ENCODE peak calls at places on chromosomes 4 and X, in nine cellular contexts. W, I, X, R, E, D, J, G and Z are unnamed samples.

GRCh38 chr4:126451237-126451885 is 1136.6 kb downstream of the FAT4 start:
- DNase-seq in D (no peak), X (no peak), G (no peak), E (no peak), I (peak), J (no peak), R (no peak), W (no peak), Z (peak)

GRCh38 chrX:72430405-72430968 is 124.8 kb upstream of the CITED1 start:
- DNase-seq in G (no peak), D (no peak), I (no peak), R (no peak), E (peak), W (no peak), X (no peak), J (no peak), Z (no peak)

GRCh38 chr4:86497980-86498379 is 96.1 kb upstream of the PTPN13 start:
- DNase-seq in G (no peak), I (no peak), R (peak), E (no peak), J (peak), D (no peak), W (no peak), X (no peak), Z (no peak)

GRCh38 chr4:39255916-39256315 is 73.6 kb downstream of the WDR19 start:
- DNase-seq in W (no peak), E (no peak), D (no peak), I (no peak), G (no peak), X (no peak), J (no peak), R (no peak), Z (no peak)

GRCh38 chrX:130091976-130092522 is 18.2 kb downstream of the ELF4 start:
- DNase-seq in W (no peak), I (no peak), R (no peak), E (no peak), J (no peak), X (no peak), D (no peak), G (no peak), Z (no peak)

GRCh38 chrX:9310596-9310995 is 154.3 kb upstream of the TBL1X start:
- DNase-seq in I (peak), J (no peak), W (no peak), X (no peak), G (no peak), E (no peak), R (no peak), D (no peak), Z (no peak)

GRCh38 chr4:173092003-173092402 is 76.6 kb upstream of the GALNT7 start:
- DNase-seq in J (no peak), E (no peak), W (no peak), D (no peak), X (no peak), I (no peak), R (no peak), G (no peak), Z (no peak)

GRCh38 chrX:46561931-46562721 is 11.4 kb upstream of the CHST7 start:
- DNase-seq in W (no peak), E (no peak), D (no peak), R (peak), G (no peak), I (no peak), J (no peak), X (no peak), Z (no peak)

GRCh38 chr4:88527787-88528186 is 4.2 kb upstream of the PYURF start:
- DNase-seq in G (no peak), I (no peak), E (no peak), R (no peak), W (no peak), J (no peak), X (no peak), D (no peak), Z (no peak)

GRCh38 chrX:150482537-150483217 is 85.7 kb upstream of the MTM1 start:
- DNase-seq in G (no peak), W (no peak), J (no peak), E (peak), I (peak), D (no peak), X (no peak), R (no peak), Z (peak)

GRCh38 chrX:74514384-74514783 is 93.1 kb downstream of the SLC16A2 start:
- DNase-seq in J (no peak), D (peak), W (no peak), R (no peak), E (no peak), I (no peak), G (no peak), X (no peak), Z (no peak)

GRCh38 chr4:151604238-151604637 is 156.6 kb downstream of the GATB start:
- DNase-seq in X (no peak), G (peak), W (peak), I (peak), R (no peak), D (no peak), E (no peak), J (no peak), Z (peak)

GRCh38 chr4:94559351-94559806 is 107.6 kb downstream of the PDLIM5 start:
- DNase-seq in R (no peak), J (no peak), G (no peak), W (no peak), X (no peak), D (no peak), I (peak), E (peak), Z (peak)

GRCh38 chr4:94562285-94562684 is 110.5 kb downstream of the PDLIM5 start:
- DNase-seq in R (no peak), X (no peak), I (no peak), J (no peak), G (no peak), D (no peak), E (no peak), W (no peak), Z (no peak)

GRCh38 chr4:94564252-94564651 is 112.5 kb downstream of the PDLIM5 start:
- DNase-seq in I (no peak), R (no peak), G (no peak), W (no peak), D (no peak), X (no peak), J (no peak), E (no peak), Z (no peak)

GRCh38 chr4:94558392-94558920 is 106.7 kb downstream of the PDLIM5 start:
- DNase-seq in R (no peak), E (no peak), I (peak), W (no peak), J (no peak), D (no peak), G (no peak), X (no peak), Z (peak)

DNA sequence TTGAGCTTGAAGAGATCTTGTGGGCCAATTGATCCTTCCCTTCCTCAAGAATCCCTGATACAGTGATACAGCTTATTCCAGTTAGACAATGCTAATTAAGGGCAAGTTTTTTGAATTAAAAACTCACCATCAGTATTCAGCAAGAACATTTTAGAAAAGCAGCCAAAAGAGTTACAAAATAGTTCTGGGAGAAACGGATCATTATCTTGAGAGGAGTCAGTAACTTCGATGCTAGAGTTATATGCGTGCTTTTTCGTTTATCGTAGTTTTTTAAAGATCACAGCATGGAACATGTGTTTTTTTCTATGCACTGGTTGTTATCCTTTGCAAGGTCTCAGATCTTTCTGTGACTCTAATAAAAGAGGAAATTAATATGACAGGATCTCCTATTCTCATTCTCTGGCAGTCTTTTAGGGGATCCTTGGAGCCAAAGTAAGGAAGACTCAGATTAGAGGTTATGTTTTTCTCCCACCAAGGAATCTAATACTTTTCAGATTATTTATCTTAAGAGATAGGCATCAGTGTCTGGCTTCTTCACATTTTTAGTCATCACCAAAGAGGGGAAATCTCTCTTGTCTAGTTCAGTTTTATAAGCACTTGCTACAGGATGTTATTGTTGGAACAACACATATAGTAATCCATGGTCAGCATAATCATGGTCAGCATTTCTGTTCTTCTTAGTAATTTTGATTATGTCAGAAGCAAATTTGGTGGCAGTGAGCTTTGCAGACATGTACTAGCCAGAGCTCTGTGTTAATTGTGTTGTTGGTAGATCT is 109.7 kb downstream of the PDLIM5 start:
- DNase-seq in J (no peak), W (no peak), R (no peak), E (peak), X (no peak), I (peak), D (no peak), G (no peak), Z (no peak)
- H3K4me3 ChIP-seq in J (no peak), W (no peak), R (no peak), E (no peak), X (no peak), I (no peak), D (peak), G (no peak), Z (no peak)

DNA sequence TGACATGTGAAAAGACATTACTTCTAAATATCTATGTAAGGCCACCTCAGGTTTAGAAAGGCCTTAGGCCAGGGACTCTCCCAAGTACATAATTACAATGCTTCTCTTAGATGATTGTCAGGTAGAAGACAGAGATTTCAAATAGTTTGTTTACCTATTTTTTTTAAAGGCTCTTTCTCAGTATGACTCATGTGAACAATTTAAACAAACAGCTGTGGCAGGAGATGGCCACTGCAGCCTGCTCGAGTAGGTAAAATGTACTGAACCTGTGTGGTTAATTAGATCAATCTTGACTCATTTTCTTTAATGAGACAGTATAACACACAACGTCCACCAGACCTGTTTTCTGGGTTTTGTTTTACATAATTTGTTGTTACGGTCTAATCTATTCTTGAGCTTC is 50.2 kb downstream of the LEF1 start:
- DNase-seq in X (no peak), E (peak), J (no peak), D (no peak), I (no peak), W (no peak), R (no peak), G (no peak), Z (peak)
- TF ChIP-seq CTCF in X (no peak), E (no peak), J (no peak), D (no peak), I (no peak), W (no peak), R (no peak), G (no peak), Z (no peak)

GRCh38 chr4:137530176-137530575 is 2.1 kb downstream of the PCDH18 start:
- DNase-seq in J (no peak), D (no peak), E (no peak), R (no peak), W (no peak), G (no peak), I (peak), X (no peak), Z (no peak)
- H3K4me3 ChIP-seq in J (peak), D (peak), E (no peak), R (peak), W (peak), G (peak), I (peak), X (peak), Z (no peak)

DNA sequence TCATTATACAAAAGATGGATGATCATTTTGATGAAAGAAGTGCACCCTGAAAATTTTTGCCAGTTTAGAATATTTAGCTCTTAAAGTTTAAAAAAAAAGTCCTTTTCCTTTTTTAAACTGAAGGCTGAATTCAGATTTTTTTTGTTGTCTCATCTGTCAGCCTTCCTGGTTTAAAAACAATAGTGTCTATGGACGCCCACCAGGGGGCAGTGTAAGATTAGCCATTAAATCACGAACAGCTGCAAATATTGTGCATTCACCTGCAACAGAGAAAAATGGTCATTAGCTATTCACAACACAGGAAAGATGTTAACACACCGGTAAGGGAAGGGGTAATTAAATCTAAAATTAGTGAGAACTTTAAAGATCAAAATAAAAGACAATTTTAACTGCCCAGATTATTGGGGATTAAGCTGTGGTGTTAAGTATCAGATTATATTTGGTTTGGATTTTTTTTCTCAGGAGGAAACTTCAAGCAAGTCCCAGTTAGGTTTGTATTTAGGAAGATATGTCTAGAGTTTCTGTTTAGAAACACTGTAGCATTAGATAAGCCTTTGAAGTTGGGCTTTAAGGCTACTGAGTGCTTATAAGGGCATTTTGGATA is 4.4 kb upstream of the CXorf38 start:
- DNase-seq in G (peak), J (peak), X (no peak), W (peak), E (peak), D (no peak), R (peak), I (peak), Z (peak)
- TF ChIP-seq CTCF in G (peak), J (peak), X (peak), W (peak), E (peak), D (peak), R (peak), I (peak), Z (peak)

DNA sequence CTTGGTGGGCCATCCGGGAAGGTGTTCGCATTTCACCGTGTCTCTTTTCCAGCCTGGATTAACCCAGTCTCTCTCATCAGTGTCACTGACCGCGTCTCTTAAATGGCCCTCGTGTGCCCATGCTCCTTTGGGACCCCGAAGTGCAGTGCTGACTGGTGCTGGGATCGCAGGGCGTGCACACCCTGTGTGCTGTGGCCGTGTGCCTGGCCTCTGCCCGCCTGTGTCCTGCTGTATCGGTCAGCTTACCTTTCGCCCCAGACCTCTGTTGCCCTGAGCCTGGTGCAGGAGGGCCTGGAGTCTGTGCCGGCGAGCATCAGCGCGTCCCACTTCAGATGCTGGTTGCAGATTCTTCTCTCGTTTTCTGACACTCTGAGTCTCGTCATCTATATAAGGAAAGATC is 68.3 kb upstream of the HGFAC start:
- DNase-seq in J (no peak), R (no peak), X (no peak), I (no peak), G (no peak), D (no peak), E (no peak), W (no peak), Z (no peak)
- H3K4me3 ChIP-seq in J (no peak), R (no peak), X (no peak), I (no peak), G (no peak), D (no peak), E (no peak), W (no peak), Z (no peak)

GRCh38 chr4:54660145-54660535 is 2.4 kb downstream of the KIT start:
- DNase-seq in X (no peak), W (no peak), I (no peak), D (no peak), R (no peak), J (no peak), G (no peak), E (peak), Z (peak)

GRCh38 chr4:54659213-54660144 is 1.7 kb downstream of the KIT start:
- DNase-seq in W (peak), J (peak), E (no peak), D (no peak), X (no peak), G (no peak), I (peak), R (no peak), Z (no peak)

GRCh38 chr4:54657556-54658313 is at the start of gene KIT:
- DNase-seq in E (no peak), D (no peak), X (no peak), R (no peak), G (no peak), W (peak), I (peak), J (peak), Z (no peak)

GRCh38 chr4:54657194-54657555 is 582 bp upstream of the KIT start:
- DNase-seq in R (no peak), I (no peak), E (no peak), W (peak), J (peak), X (no peak), D (no peak), G (no peak), Z (no peak)

GRCh38 chr4:54658321-54659093 is 750 bp downstream of the KIT start:
- DNase-seq in G (no peak), W (peak), I (peak), R (peak), X (no peak), J (peak), D (no peak), E (peak), Z (no peak)
- TF ChIP-seq CTCF in G (peak), W (peak), I (peak), R (no peak), X (no peak), J (peak), D (no peak), E (no peak), Z (no peak)

GRCh38 chrX:101799387-101799786 is 132.4 kb downstream of the ZMAT1 start:
- DNase-seq in R (peak), E (peak), I (peak), D (peak), W (peak), J (peak), G (peak), X (peak), Z (peak)
- H3K4me3 ChIP-seq in R (no peak), E (no peak), I (no peak), D (peak), W (peak), J (peak), G (no peak), X (no peak), Z (no peak)

GRCh38 chr4:177579649-177580048 is 137.4 kb upstream of the AGA start:
- DNase-seq in G (no peak), I (peak), E (no peak), X (no peak), J (no peak), W (no peak), R (no peak), D (no peak), Z (no peak)
- TF ChIP-seq CTCF in G (no peak), I (peak), E (peak), X (no peak), J (peak), W (peak), R (no peak), D (no peak), Z (no peak)

GRCh38 chr4:129352480-129352879 is 256.5 kb downstream of the C4orf33 start:
- DNase-seq in G (no peak), X (no peak), I (no peak), D (no peak), R (no peak), W (no peak), J (no peak), E (no peak), Z (no peak)

GRCh38 chr4:129346760-129347159 is 250.8 kb downstream of the C4orf33 start:
- DNase-seq in G (no peak), W (no peak), X (no peak), I (no peak), D (no peak), J (peak), E (no peak), R (no peak), Z (no peak)

GRCh38 chr4:129353490-129353889 is 257.5 kb downstream of the C4orf33 start:
- DNase-seq in X (no peak), G (no peak), E (no peak), D (no peak), W (no peak), R (no peak), J (no peak), I (no peak), Z (no peak)

GRCh38 chr4:129355031-129355430 is 259.1 kb downstream of the C4orf33 start:
- DNase-seq in E (no peak), D (no peak), I (no peak), R (no peak), G (no peak), J (no peak), W (no peak), X (no peak), Z (no peak)

GRCh38 chr4:129350800-129351199 is 254.8 kb downstream of the C4orf33 start:
- DNase-seq in X (no peak), G (no peak), E (no peak), I (no peak), D (no peak), W (no peak), R (no peak), J (no peak), Z (peak)
- H3K4me3 ChIP-seq in X (no peak), G (no peak), E (no peak), I (no peak), D (no peak), W (no peak), R (no peak), J (no peak), Z (no peak)

DNA sequence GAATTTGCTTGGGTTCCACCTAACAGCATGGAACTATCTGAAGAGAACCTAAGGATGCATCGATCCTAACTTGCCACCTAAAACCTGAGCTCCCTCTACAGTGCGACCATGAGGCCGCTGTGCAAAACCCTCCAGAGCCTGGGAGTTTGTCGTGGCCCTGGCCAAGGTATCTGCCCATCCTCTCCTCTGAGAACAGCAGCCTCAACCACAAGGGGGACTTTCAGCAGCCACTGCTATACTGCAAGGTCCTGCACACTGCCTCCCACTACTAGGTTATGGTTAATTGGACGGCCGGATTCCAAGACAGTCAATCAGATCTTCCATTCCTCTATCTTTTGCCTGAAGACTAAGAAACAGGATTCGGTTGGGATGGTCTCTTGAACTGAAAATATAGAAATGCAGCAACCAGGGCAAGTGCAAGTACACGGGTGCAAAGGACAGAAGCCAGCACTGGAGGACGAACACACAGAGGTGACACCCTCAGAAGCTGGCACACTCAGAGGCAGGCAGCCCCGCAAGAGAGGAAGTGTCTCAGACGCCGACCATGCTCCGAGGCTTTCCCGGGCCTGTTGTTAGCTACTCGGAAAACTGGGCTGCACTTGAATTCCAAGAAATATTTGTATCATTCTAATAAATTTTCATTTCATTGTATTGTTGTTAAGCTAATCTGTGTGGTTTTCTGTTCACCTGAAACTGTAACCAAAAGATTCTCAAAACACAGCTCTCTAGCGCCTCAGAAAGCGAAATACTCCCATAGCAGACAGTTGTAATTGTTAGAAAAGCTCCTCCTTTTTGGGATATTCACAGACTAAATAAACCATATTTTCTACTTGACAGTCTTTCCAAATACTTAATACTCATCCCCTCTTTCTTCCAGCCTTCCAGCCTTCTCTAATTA is 63.3 kb downstream of the AFAP1 start:
- DNase-seq in I (peak), R (no peak), G (no peak), W (peak), X (no peak), J (peak), D (no peak), E (peak), Z (no peak)
- TF ChIP-seq CTCF in I (peak), R (no peak), G (peak), W (peak), X (no peak), J (peak), D (no peak), E (peak), Z (peak)